ENCODE peak calls at places on chromosomes 1 and 21, in nine cellular contexts. One of them, this sample, is unnamed.

GRCh38 chr1:233700338-233700737 is 86.4 kb downstream of the KCNK1 start:
- DNase-seq in CD4-positive, alpha-beta memory T cell: no peak
- DNase-seq in RWPE1: no peak
- DNase-seq in Kasumi-1: no peak
- DNase-seq in activated CD4-positive, alpha-beta T cell treated with anti-CD3 and anti-CD28 coated beads for 4 hours: no peak
- DNase-seq in Caki2: no peak
- DNase-seq in COR-L47: peak
- DNase-seq in GM19239: no peak
- DNase-seq in fibroblast of mammary gland: no peak
- DNase-seq in this sample: no peak

GRCh38 chr1:98565951-98566350 is 95.6 kb upstream of the SNX7 start:
- DNase-seq in CD4-positive, alpha-beta memory T cell: no peak
- DNase-seq in RWPE1: no peak
- DNase-seq in Kasumi-1: no peak
- DNase-seq in activated CD4-positive, alpha-beta T cell treated with anti-CD3 and anti-CD28 coated beads for 4 hours: no peak
- DNase-seq in Caki2: no peak
- DNase-seq in COR-L47: peak
- DNase-seq in GM19239: no peak
- DNase-seq in fibroblast of mammary gland: no peak
- DNase-seq in this sample: no peak

GRCh38 chr1:75672528-75673393 is 51.7 kb upstream of the ACADM start:
- DNase-seq in CD4-positive, alpha-beta memory T cell: no peak
- DNase-seq in RWPE1: peak
- DNase-seq in Kasumi-1: no peak
- DNase-seq in activated CD4-positive, alpha-beta T cell treated with anti-CD3 and anti-CD28 coated beads for 4 hours: no peak
- DNase-seq in Caki2: peak
- DNase-seq in COR-L47: no peak
- DNase-seq in GM19239: no peak
- DNase-seq in fibroblast of mammary gland: peak
- DNase-seq in this sample: no peak

GRCh38 chr1:198465201-198466144 is 75.0 kb downstream of the ATP6V1G3 start:
- DNase-seq in CD4-positive, alpha-beta memory T cell: no peak
- DNase-seq in RWPE1: peak
- DNase-seq in Kasumi-1: peak
- DNase-seq in activated CD4-positive, alpha-beta T cell treated with anti-CD3 and anti-CD28 coated beads for 4 hours: peak
- DNase-seq in Caki2: peak
- DNase-seq in COR-L47: peak
- DNase-seq in GM19239: no peak
- DNase-seq in fibroblast of mammary gland: peak
- DNase-seq in this sample: peak

GRCh38 chr1:150441121-150441520 is 46.1 kb upstream of the TARS2 start:
- DNase-seq in CD4-positive, alpha-beta memory T cell: no peak
- DNase-seq in RWPE1: no peak
- DNase-seq in Kasumi-1: no peak
- DNase-seq in activated CD4-positive, alpha-beta T cell treated with anti-CD3 and anti-CD28 coated beads for 4 hours: no peak
- DNase-seq in Caki2: no peak
- DNase-seq in COR-L47: no peak
- DNase-seq in GM19239: no peak
- DNase-seq in fibroblast of mammary gland: no peak
- DNase-seq in this sample: no peak

GRCh38 chr21:26887241-26887640 is 42.0 kb upstream of the ADAMTS1 start:
- DNase-seq in CD4-positive, alpha-beta memory T cell: no peak
- DNase-seq in RWPE1: no peak
- DNase-seq in Kasumi-1: no peak
- DNase-seq in activated CD4-positive, alpha-beta T cell treated with anti-CD3 and anti-CD28 coated beads for 4 hours: no peak
- DNase-seq in Caki2: no peak
- DNase-seq in COR-L47: no peak
- DNase-seq in GM19239: no peak
- DNase-seq in fibroblast of mammary gland: peak
- DNase-seq in this sample: no peak

GRCh38 chr1:41682845-41683630 is 198.6 kb upstream of the EDN2 start:
- DNase-seq in CD4-positive, alpha-beta memory T cell: no peak
- DNase-seq in RWPE1: no peak
- DNase-seq in Kasumi-1: peak
- DNase-seq in activated CD4-positive, alpha-beta T cell treated with anti-CD3 and anti-CD28 coated beads for 4 hours: no peak
- DNase-seq in Caki2: no peak
- DNase-seq in COR-L47: no peak
- DNase-seq in GM19239: no peak
- DNase-seq in fibroblast of mammary gland: peak
- DNase-seq in this sample: no peak

GRCh38 chr1:18676431-18676830 is 45.8 kb downstream of the PAX7 start:
- DNase-seq in CD4-positive, alpha-beta memory T cell: no peak
- DNase-seq in RWPE1: no peak
- DNase-seq in Kasumi-1: no peak
- DNase-seq in activated CD4-positive, alpha-beta T cell treated with anti-CD3 and anti-CD28 coated beads for 4 hours: no peak
- DNase-seq in Caki2: no peak
- DNase-seq in COR-L47: no peak
- DNase-seq in GM19239: no peak
- DNase-seq in fibroblast of mammary gland: no peak
- DNase-seq in this sample: no peak

GRCh38 chr1:203402609-203403337 is 51.9 kb upstream of the FMOD start:
- DNase-seq in CD4-positive, alpha-beta memory T cell: no peak
- DNase-seq in RWPE1: peak
- DNase-seq in Kasumi-1: peak
- DNase-seq in activated CD4-positive, alpha-beta T cell treated with anti-CD3 and anti-CD28 coated beads for 4 hours: no peak
- DNase-seq in Caki2: no peak
- DNase-seq in COR-L47: no peak
- DNase-seq in GM19239: no peak
- DNase-seq in fibroblast of mammary gland: peak
- DNase-seq in this sample: no peak

GRCh38 chr1:109298666-109299086 is 8.1 kb downstream of the MYBPHL start:
- DNase-seq in CD4-positive, alpha-beta memory T cell: no peak
- DNase-seq in RWPE1: no peak
- DNase-seq in Kasumi-1: no peak
- DNase-seq in activated CD4-positive, alpha-beta T cell treated with anti-CD3 and anti-CD28 coated beads for 4 hours: no peak
- DNase-seq in Caki2: no peak
- DNase-seq in COR-L47: no peak
- DNase-seq in GM19239: no peak
- DNase-seq in fibroblast of mammary gland: peak
- DNase-seq in this sample: no peak

GRCh38 chr1:67652800-67653199 is 32.2 kb upstream of the GADD45A start:
- DNase-seq in CD4-positive, alpha-beta memory T cell: no peak
- DNase-seq in RWPE1: no peak
- DNase-seq in Kasumi-1: no peak
- DNase-seq in activated CD4-positive, alpha-beta T cell treated with anti-CD3 and anti-CD28 coated beads for 4 hours: no peak
- DNase-seq in Caki2: peak
- DNase-seq in COR-L47: no peak
- DNase-seq in GM19239: no peak
- DNase-seq in fibroblast of mammary gland: peak
- DNase-seq in this sample: no peak

GRCh38 chr1:1006305-1007159 is 6.6 kb upstream of the HES4 start:
- DNase-seq in CD4-positive, alpha-beta memory T cell: no peak
- DNase-seq in RWPE1: no peak
- DNase-seq in Kasumi-1: no peak
- DNase-seq in activated CD4-positive, alpha-beta T cell treated with anti-CD3 and anti-CD28 coated beads for 4 hours: no peak
- DNase-seq in Caki2: peak
- DNase-seq in COR-L47: no peak
- DNase-seq in GM19239: no peak
- DNase-seq in fibroblast of mammary gland: no peak
- DNase-seq in this sample: no peak

GRCh38 chr1:97693601-97694000 is 227.2 kb downstream of the DPYD start:
- DNase-seq in CD4-positive, alpha-beta memory T cell: no peak
- DNase-seq in RWPE1: no peak
- DNase-seq in Kasumi-1: no peak
- DNase-seq in activated CD4-positive, alpha-beta T cell treated with anti-CD3 and anti-CD28 coated beads for 4 hours: no peak
- DNase-seq in Caki2: no peak
- DNase-seq in COR-L47: no peak
- DNase-seq in GM19239: no peak
- DNase-seq in fibroblast of mammary gland: peak
- DNase-seq in this sample: no peak

GRCh38 chr21:42431196-42431595 is 27.5 kb downstream of the UBASH3A start:
- DNase-seq in CD4-positive, alpha-beta memory T cell: no peak
- DNase-seq in RWPE1: no peak
- DNase-seq in Kasumi-1: no peak
- DNase-seq in activated CD4-positive, alpha-beta T cell treated with anti-CD3 and anti-CD28 coated beads for 4 hours: no peak
- DNase-seq in Caki2: no peak
- DNase-seq in COR-L47: no peak
- DNase-seq in GM19239: no peak
- DNase-seq in fibroblast of mammary gland: no peak
- DNase-seq in this sample: no peak

GRCh38 chr21:41141031-41141457 is 26.9 kb upstream of the BACE2 start:
- DNase-seq in CD4-positive, alpha-beta memory T cell: no peak
- DNase-seq in RWPE1: peak
- DNase-seq in Kasumi-1: no peak
- DNase-seq in activated CD4-positive, alpha-beta T cell treated with anti-CD3 and anti-CD28 coated beads for 4 hours: no peak
- DNase-seq in Caki2: peak
- DNase-seq in COR-L47: no peak
- DNase-seq in GM19239: no peak
- DNase-seq in fibroblast of mammary gland: peak
- DNase-seq in this sample: no peak